ENCODE peak calls at places on chromosomes 12 and 14, in nine cellular contexts. J, I, E, R, L, S, M, A and Z are unnamed samples.

GRCh38 chr14:71739273-71739990 is 192.8 kb upstream of the RGS6 start:
- DNase-seq in J (peak), I (no peak), E (no peak), R (no peak), L (peak), S (no peak), M (no peak), A (no peak), Z (no peak)

GRCh38 chr12:102067574-102068258 is 5.9 kb upstream of the WASHC3 start:
- DNase-seq in J (peak), I (no peak), E (no peak), R (peak), L (no peak), S (no peak), M (no peak), A (no peak), Z (no peak)

GRCh38 chr14:50396636-50397460 is at the start of gene CDKL1:
- DNase-seq in J (peak), I (peak), E (peak), R (peak), L (peak), S (peak), M (no peak), A (peak), Z (no peak)

GRCh38 chr12:3511760-3512159 is 20.8 kb downstream of the PRMT8 start:
- DNase-seq in J (no peak), I (no peak), E (no peak), R (no peak), L (no peak), S (no peak), M (no peak), A (no peak), Z (no peak)

GRCh38 chr12:96587691-96588090 is 98.3 kb downstream of the CFAP54 start:
- DNase-seq in J (no peak), I (no peak), E (no peak), R (no peak), L (no peak), S (no peak), M (no peak), A (no peak), Z (no peak)

GRCh38 chr14:20434701-20435453 is 1.1 kb downstream of the KLHL33 start:
- DNase-seq in J (no peak), I (peak), E (peak), R (no peak), L (no peak), S (no peak), M (no peak), A (no peak), Z (no peak)

GRCh38 chr14:106211489-106211888 is 685.1 kb downstream of the TMEM121 start:
- DNase-seq in J (no peak), I (no peak), E (no peak), R (no peak), L (no peak), S (no peak), M (no peak), A (no peak), Z (no peak)

GRCh38 chr14:26528415-26529182 is 69.2 kb downstream of the NOVA1 start:
- DNase-seq in J (no peak), I (no peak), E (peak), R (peak), L (no peak), S (peak), M (no peak), A (no peak), Z (no peak)

GRCh38 chr12:105409881-105410471 is 79.5 kb downstream of the C12orf75 start:
- DNase-seq in J (peak), I (no peak), E (peak), R (peak), L (peak), S (no peak), M (no peak), A (no peak), Z (no peak)

GRCh38 chr12:117671734-117672133 is 297.1 kb downstream of the KSR2 start:
- DNase-seq in J (no peak), I (no peak), E (peak), R (peak), L (peak), S (peak), M (no peak), A (peak), Z (no peak)

GRCh38 chr12:5872745-5873144 is 72.3 kb downstream of the ANO2 start:
- DNase-seq in J (no peak), I (no peak), E (no peak), R (peak), L (no peak), S (no peak), M (no peak), A (no peak), Z (no peak)

GRCh38 chr12:52584156-52584682 is 10.6 kb upstream of the KRT74 start:
- DNase-seq in J (no peak), I (no peak), E (no peak), R (no peak), L (no peak), S (no peak), M (no peak), A (no peak), Z (no peak)

GRCh38 chr12:113056631-113057488 is at the start of gene DTX1:
- DNase-seq in J (no peak), I (no peak), E (peak), R (no peak), L (no peak), S (no peak), M (no peak), A (no peak), Z (peak)

GRCh38 chr14:95331708-95332408 is 12.2 kb upstream of the CLMN start:
- DNase-seq in J (no peak), I (no peak), E (no peak), R (no peak), L (no peak), S (no peak), M (no peak), A (no peak), Z (no peak)

GRCh38 chr12:67415473-67415872 is 146.3 kb downstream of the CAND1 start:
- DNase-seq in J (peak), I (no peak), E (no peak), R (peak), L (peak), S (no peak), M (no peak), A (peak), Z (no peak)

GRCh38 chr14:22598099-22598895 is at the start of gene ABHD4:
- DNase-seq in J (peak), I (peak), E (peak), R (peak), L (peak), S (peak), M (no peak), A (peak), Z (peak)

GRCh38 chr12:14982562-14982961 is 9.7 kb downstream of the PDE6H start:
- DNase-seq in J (no peak), I (no peak), E (no peak), R (peak), L (no peak), S (no peak), M (no peak), A (no peak), Z (no peak)